ENCODE peak calls at places on chromosomes 12 and 14, in five cellular contexts. K, M, G, O and V are unnamed samples.
A peak's percentile ranks its signal among the peaks of the same experiment; 100 is the strongest.

GRCh38 chr14:97730706-97731105 is 933.5 kb downstream of the VRK1 start:
- DNase-seq in K (no peak), M (no peak), G (no peak), O (no peak), V (no peak)

GRCh38 chr12:80001562-80001961 is 66.7 kb upstream of the PPP1R12A start:
- DNase-seq in K (no peak), M (no peak), G (no peak), O (no peak), V (no peak)

GRCh38 chr14:22432348-22432976 is 156.6 kb downstream of the DAD1 start:
- DNase-seq in K (peak; percentile 99), M (peak; percentile 74), G (no peak), O (no peak), V (no peak)

GRCh38 chr12:125193798-125194562 is 128.7 kb downstream of the AACS start:
- DNase-seq in K (peak; percentile 32), M (no peak), G (no peak), O (no peak), V (no peak)

GRCh38 chr14:89366580-89367448 is 50.2 kb downstream of the FOXN3 start:
- DNase-seq in K (no peak), M (no peak), G (no peak), O (no peak), V (no peak)

GRCh38 chr14:72962829-72963312 is 36.6 kb downstream of the DCAF4 start:
- DNase-seq in K (peak; percentile 58), M (peak; percentile 61), G (no peak), O (no peak), V (no peak)

GRCh38 chr12:101076940-101077351 is 133.1 kb downstream of the SLC5A8 start:
- DNase-seq in K (peak; percentile 79), M (no peak), G (no peak), O (no peak), V (no peak)

GRCh38 chr12:59304077-59304721 is 291.6 kb upstream of the SLC16A7 start:
- DNase-seq in K (no peak), M (no peak), G (no peak), O (no peak), V (no peak)

GRCh38 chr12:99005601-99006000 is 360.5 kb downstream of the APAF1 start:
- DNase-seq in K (no peak), M (no peak), G (no peak), O (no peak), V (no peak)

GRCh38 chr14:20686386-20687143 is 2.0 kb upstream of the ANG start:
- DNase-seq in K (no peak), M (peak; percentile 10), G (no peak), O (no peak), V (no peak)

GRCh38 chr14:30994681-30995620 is 30.5 kb upstream of the AP4S1 start:
- DNase-seq in K (no peak), M (peak; percentile 5), G (no peak), O (no peak), V (no peak)

GRCh38 chr12:52390739-52391617 is 5.5 kb upstream of the KRT84 start:
- DNase-seq in K (no peak), M (peak; percentile 12), G (no peak), O (no peak), V (no peak)

GRCh38 chr12:45415393-45415817 is 199.5 kb downstream of the ANO6 start:
- DNase-seq in K (no peak), M (peak; percentile 84), G (peak; percentile 89), O (peak; percentile 86), V (no peak)

GRCh38 chr12:100955139-100955538 is 160.6 kb downstream of the ANO4 start:
- DNase-seq in K (no peak), M (peak; percentile 71), G (no peak), O (no peak), V (no peak)

GRCh38 chr12:57732726-57733593 is 5.6 kb downstream of the AGAP2 start:
- DNase-seq in K (no peak), M (no peak), G (no peak), O (no peak), V (no peak)

GRCh38 chr12:57190037-57190436 is 26.6 kb upstream of the NXPH4 start:
- DNase-seq in K (peak; percentile 51), M (no peak), G (no peak), O (no peak), V (no peak)

GRCh38 chr12:132824053-132824452 is 4.6 kb downstream of the GOLGA3 start:
- DNase-seq in K (no peak), M (no peak), G (no peak), O (no peak), V (no peak)

GRCh38 chr14:56422703-56423213 is 156.8 kb upstream of the TMEM260 start:
- DNase-seq in K (peak; percentile 60), M (peak; percentile 46), G (no peak), O (no peak), V (no peak)

GRCh38 chr12:112148031-112148513 is 22.7 kb downstream of the TRAFD1 start:
- DNase-seq in K (peak; percentile 5), M (peak; percentile 68), G (no peak), O (no peak), V (no peak)